ENCODE peak calls at places on chromosomes 7 and 10, in ten cellular contexts. I is GM06990; E is body of pancreas; V is mammary epithelial cell; Q is stimulated activated CD8-positive, alpha-beta memory T cell treated with anti-CD3 and anti-CD28 coated beads, Interleukin-4, amount 100 ng/mL, for 48 hours; M is tibial artery; D is left lobe of liver; A is brain microvascular endothelial cell; F is C1 segment of cervical spinal cord; N is choroid plexus epithelial cell. X is an unnamed sample.

GRCh38 chr7:152076324-152076821 is 50.9 kb downstream of the GALNT11 start:
- DNase-seq in I (no peak), E (peak), V (no peak), Q (peak), M (no peak), D (no peak), A (no peak), F (no peak), N (peak), X (no peak)

GRCh38 chr10:4947635-4948596 is 15.3 kb upstream of the AKR1C1 start:
- DNase-seq in I (no peak), E (peak), V (peak), Q (no peak), M (peak), D (peak), A (peak), F (no peak), N (peak), X (no peak)

GRCh38 chr10:30990351-30990750 is 41.3 kb downstream of the ZNF438 start:
- DNase-seq in I (no peak), E (no peak), V (no peak), Q (no peak), M (no peak), D (no peak), A (no peak), F (no peak), N (no peak), X (no peak)

GRCh38 chr10:80270887-80271286 is 18.6 kb downstream of the MAT1A start:
- DNase-seq in I (no peak), E (no peak), V (no peak), Q (no peak), M (no peak), D (peak), A (no peak), F (no peak), N (no peak), X (no peak)

GRCh38 chr7:39339591-39339990 is 226.6 kb upstream of the YAE1 start:
- DNase-seq in I (no peak), E (no peak), V (no peak), Q (no peak), M (no peak), D (no peak), A (no peak), F (no peak), N (no peak), X (no peak)

GRCh38 chr7:149377386-149377785 is 83.5 kb downstream of the ZNF777 start:
- DNase-seq in I (no peak), E (no peak), V (peak), Q (no peak), M (no peak), D (no peak), A (no peak), F (no peak), N (no peak), X (no peak)

GRCh38 chr7:24980695-24981543 is 941 bp upstream of the OSBPL3 start:
- DNase-seq in I (no peak), E (peak), V (peak), Q (peak), M (no peak), D (no peak), A (no peak), F (no peak), N (peak), X (peak)

GRCh38 chr7:94980418-94981142 is 73.2 kb downstream of the PPP1R9A start:
- DNase-seq in I (no peak), E (no peak), V (no peak), Q (no peak), M (no peak), D (no peak), A (no peak), F (no peak), N (peak), X (no peak)

GRCh38 chr10:103481974-103482531 is 3.0 kb upstream of the CALHM3 start:
- DNase-seq in I (no peak), E (no peak), V (peak), Q (no peak), M (no peak), D (no peak), A (peak), F (no peak), N (peak), X (peak)

X was measured in GM20000.